ENCODE peak calls at places on chromosomes 12 and 14, in four cellular contexts. V, G, M and Q are unnamed samples.

GRCh38 chr12:26723379-26724308 is 109.3 kb downstream of the ITPR2 start:
- DNase-seq in M (no peak), G (no peak), V (no peak), Q (no peak)

GRCh38 chr12:102300824-102301461 is 103.3 kb upstream of the PMCH start:
- DNase-seq in V (peak; percentile 4), M (no peak), G (no peak), Q (no peak)

GRCh38 chr14:102066041-102066451 is 20.8 kb downstream of the HSP90AA1 start:
- DNase-seq in G (no peak), V (no peak), M (no peak), Q (no peak)

GRCh38 chr14:68020493-68020892 is 200.9 kb downstream of the RAD51B start:
- DNase-seq in M (no peak), G (no peak), V (no peak), Q (no peak)

GRCh38 chr14:68283378-68284123 is 464.0 kb downstream of the RAD51B start:
- DNase-seq in M (peak; percentile 68), V (no peak), G (no peak), Q (no peak)

GRCh38 chr12:94674835-94675234 is 24.5 kb upstream of the TMCC3 start:
- DNase-seq in M (peak; percentile 73), G (peak; percentile 37), V (no peak), Q (no peak)

GRCh38 chr12:67107235-67107634 is 161.9 kb upstream of the CAND1 start:
- DNase-seq in G (no peak), M (no peak), V (no peak), Q (no peak)

GRCh38 chr12:108309674-108310312 is 29.3 kb downstream of the CMKLR1 start:
- DNase-seq in G (no peak), M (no peak), V (no peak), Q (no peak)

GRCh38 chr12:2582631-2583616 is 211.8 kb upstream of the FKBP4 start:
- DNase-seq in G (peak; percentile 49), V (no peak), M (peak; percentile 77), Q (peak; percentile 84)

GRCh38 chr12:57631566-57632368 is 1.2 kb downstream of the B4GALNT1 start:
- DNase-seq in M (no peak), G (no peak), V (no peak), Q (no peak)

GRCh38 chr12:66647034-66647691 is 31.7 kb downstream of the GRIP1 start:
- DNase-seq in M (no peak), V (no peak), G (no peak), Q (no peak)

GRCh38 chr12:76144253-76144564 is 59.7 kb upstream of the NAP1L1 start:
- DNase-seq in V (no peak), G (no peak), M (no peak), Q (no peak)

GRCh38 chr12:126347421-126347820 is 1282.2 kb downstream of the AACS start:
- DNase-seq in M (no peak), G (no peak), V (no peak), Q (no peak)

GRCh38 chr14:21072781-21073339 is 2.8 kb downstream of the ARHGEF40 start:
- DNase-seq in V (no peak), M (no peak), G (no peak), Q (no peak)

GRCh38 chr12:64256166-64256800 is 34.2 kb upstream of the KICS2 start:
- DNase-seq in V (no peak), G (no peak), M (no peak), Q (no peak)

GRCh38 chr14:26851793-26852192 is 254.0 kb upstream of the NOVA1 start:
- DNase-seq in V (no peak), G (no peak), M (no peak), Q (no peak)

GRCh38 chr12:56220611-56221232 is 1.0 kb downstream of the RNF41 start:
- DNase-seq in G (no peak), V (no peak), M (no peak), Q (no peak)

GRCh38 chr14:23339506-23340268 is 13.0 kb downstream of the SLC22A17 start:
- DNase-seq in G (no peak), M (no peak), V (no peak), Q (no peak)

GRCh38 chr14:50773632-50774541 is 57.1 kb downstream of the NIN start:
- DNase-seq in G (no peak), M (peak; percentile 74), V (peak; percentile 20), Q (peak; percentile 37)

GRCh38 chr12:54341343-54341742 is 16.4 kb downstream of the COPZ1 start:
- DNase-seq in V (no peak), M (no peak), G (no peak), Q (no peak)

GRCh38 chr14:88129306-88130056 is 124.5 kb downstream of the GPR65 start:
- DNase-seq in M (no peak), V (no peak), G (peak; percentile 32), Q (no peak)

GRCh38 chr12:124040286-124040685 is 67.3 kb downstream of the ZNF664 start:
- DNase-seq in V (no peak), M (no peak), G (no peak), Q (no peak)

GRCh38 chr12:74849801-74850200 is 312.2 kb downstream of the ATXN7L3B start:
- DNase-seq in V (no peak), M (no peak), G (no peak), Q (no peak)

GRCh38 chr12:80700327-80700726 is 7.1 kb upstream of the MYF6 start:
- DNase-seq in V (no peak), M (no peak), G (no peak), Q (no peak)

GRCh38 chr12:27861428-27862167 is 81.6 kb upstream of the MANSC4 start:
- DNase-seq in M (no peak), V (no peak), G (peak; percentile 42), Q (no peak)

GRCh38 chr14:102442241-102443211 is 67.0 kb downstream of the ANKRD9 start:
- DNase-seq in M (no peak), V (no peak), G (no peak), Q (no peak)

GRCh38 chr12:86623267-86623666 is 367.1 kb upstream of the MGAT4C start:
- DNase-seq in M (no peak), G (no peak), V (no peak), Q (no peak)

GRCh38 chr12:93784339-93785086 is 107.3 kb downstream of the CRADD start:
- DNase-seq in V (no peak), G (no peak), M (peak; percentile 70), Q (no peak)

GRCh38 chr12:94262228-94263010 is 114.0 kb downstream of the PLXNC1 start:
- DNase-seq in M (peak; percentile 93), V (no peak), G (peak; percentile 95), Q (no peak)

GRCh38 chr12:21296751-21297406 is 37.8 kb downstream of the SLCO1A2 start:
- DNase-seq in M (no peak), G (no peak), V (no peak), Q (no peak)

GRCh38 chr14:91911474-91912032 is 35.9 kb downstream of the FBLN5 start:
- DNase-seq in G (no peak), M (no peak), V (no peak), Q (no peak)

GRCh38 chr12:38905480-38906351 is at the start of gene CPNE8:
- DNase-seq in M (peak; percentile 94), V (peak; percentile 57), G (peak; percentile 78), Q (peak; percentile 33)

GRCh38 chr12:72832024-72832423 is 559.9 kb downstream of the TRHDE start:
- DNase-seq in G (no peak), V (no peak), M (no peak), Q (no peak)

GRCh38 chr12:68631177-68631576 is 20.5 kb downstream of the RAP1B start:
- DNase-seq in M (no peak), G (no peak), V (no peak), Q (no peak)

GRCh38 chr14:72844528-72844927 is 49.4 kb downstream of the DPF3 start:
- DNase-seq in V (no peak), M (no peak), G (no peak), Q (no peak)

GRCh38 chr12:105803292-105803691 is 335.5 kb downstream of the NUAK1 start:
- DNase-seq in V (no peak), M (no peak), G (no peak), Q (no peak)

DNA sequence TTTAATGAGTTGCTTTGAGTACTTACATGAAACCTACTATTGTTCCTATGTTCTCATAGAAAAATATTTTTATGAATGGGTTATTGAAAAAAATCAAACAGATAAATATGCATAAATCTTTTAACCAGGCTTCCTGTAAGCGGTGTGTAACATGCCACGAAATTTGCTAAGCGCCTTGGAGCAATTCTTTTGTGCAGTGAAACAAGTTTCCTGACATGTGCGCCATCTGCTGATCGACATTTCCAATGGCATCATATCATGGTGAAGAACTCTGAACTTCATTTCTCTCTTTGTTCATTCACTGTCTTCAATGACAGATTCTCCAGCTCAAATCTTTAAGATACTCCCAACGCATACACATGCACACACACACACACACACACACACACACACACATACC is 145.6 kb upstream of the NAV3 start:
- DNase-seq in V (peak; percentile 50), G (peak; percentile 39), M (peak; percentile 64), Q (peak; percentile 37)
- TF ChIP-seq CTCF in V (peak; percentile 75), G (peak; percentile 16), M (no peak), Q (peak; percentile 73)

DNA sequence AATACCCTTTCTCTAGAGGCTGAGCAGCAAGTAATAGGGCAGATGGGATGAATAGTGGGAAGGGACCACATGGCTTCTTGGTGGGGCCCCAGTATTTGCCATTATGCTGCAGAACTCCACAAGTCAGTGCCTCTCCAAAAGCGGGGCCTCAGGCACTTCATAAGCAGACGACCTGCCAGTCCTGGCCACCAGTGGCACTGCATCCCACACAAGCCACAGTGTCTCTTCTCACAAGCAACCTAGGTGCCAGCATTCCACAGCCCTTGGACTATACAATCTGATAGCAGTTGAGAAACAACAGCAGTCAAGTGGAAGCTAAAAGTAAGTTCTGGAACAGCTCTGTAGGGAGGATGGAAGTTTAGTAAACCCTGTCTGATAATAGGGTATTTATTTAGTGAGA is 4.2 kb upstream of the SLC8A3 start:
- DNase-seq in G (no peak), V (no peak), M (no peak), Q (no peak)
- TF ChIP-seq CTCF in G (no peak), V (no peak), M (no peak), Q (no peak)

GRCh38 chr14:51981218-51981854 is 8.0 kb upstream of the RTRAF start:
- DNase-seq in V (no peak), M (no peak), G (no peak), Q (no peak)

GRCh38 chr14:51977075-51977474 is 12.3 kb upstream of the RTRAF start:
- DNase-seq in G (no peak), M (no peak), V (no peak), Q (no peak)

GRCh38 chr14:51978566-51979398 is 10.6 kb upstream of the RTRAF start:
- DNase-seq in V (peak; percentile 60), G (peak; percentile 79), M (peak; percentile 89), Q (peak; percentile 75)

DNA sequence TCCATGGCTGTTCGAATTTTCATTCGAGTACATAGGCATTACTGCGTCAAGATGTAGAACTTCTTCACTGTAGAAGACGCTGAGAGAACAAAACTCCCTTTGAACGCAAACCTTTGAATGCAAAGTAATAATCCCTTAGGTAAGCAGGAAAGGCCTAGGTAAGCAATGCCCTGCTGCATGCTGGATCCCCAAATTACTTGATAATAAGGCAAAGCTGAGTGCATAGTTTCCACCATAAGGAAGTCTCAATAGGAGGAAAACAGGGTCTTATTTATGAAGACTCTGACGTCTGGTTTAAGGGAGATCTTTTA is 10.0 kb upstream of the RTRAF start:
- DNase-seq in G (no peak), M (no peak), V (no peak), Q (no peak)
- TF ChIP-seq CTCF in G (no peak), M (no peak), V (peak; percentile 64), Q (no peak)

GRCh38 chr12:117207675-117208074 is 17.4 kb upstream of the FBXO21 start:
- DNase-seq in M (no peak), G (no peak), V (no peak), Q (no peak)
- TF ChIP-seq CTCF in M (no peak), G (no peak), V (no peak), Q (no peak)